ENCODE peak calls at places on chromosomes 1 and 21, in four cellular contexts. X, Y, S and J are unnamed samples.

GRCh38 chr1:28503117-28503516 is 2.7 kb upstream of the RCC1 start:
- DNase-seq in S (no peak), Y (no peak), X (no peak), J (no peak)

GRCh38 chr21:16535100-16535418 is 805.3 kb downstream of the USP25 start:
- DNase-seq in S (no peak), Y (no peak), X (no peak), J (peak)

GRCh38 chr1:109959974-109960744 is 24.4 kb upstream of the AHCYL1 start:
- DNase-seq in Y (no peak), X (peak), S (no peak), J (no peak)

GRCh38 chr1:51924455-51924854 is 45.9 kb upstream of the NRDC start:
- DNase-seq in Y (no peak), S (peak), X (no peak), J (no peak)

GRCh38 chr1:77322061-77322900 is 40.5 kb downstream of the AK5 start:
- DNase-seq in Y (no peak), X (peak), S (peak), J (no peak)

GRCh38 chr1:25566730-25567341 is 23.4 kb downstream of the LDLRAP1 start:
- DNase-seq in X (no peak), Y (no peak), S (no peak), J (peak)

GRCh38 chr1:61997123-61997522 is 197.5 kb upstream of the L1TD1 start:
- DNase-seq in X (no peak), S (no peak), Y (no peak), J (no peak)

GRCh38 chr1:38915352-38915948 is 26.2 kb downstream of the RHBDL2 start:
- DNase-seq in X (no peak), Y (no peak), S (peak), J (no peak)

GRCh38 chr1:14118691-14119485 is 418.9 kb downstream of the PRDM2 start:
- DNase-seq in S (no peak), X (no peak), Y (no peak), J (no peak)

GRCh38 chr1:181391297-181391905 is 91.9 kb upstream of the CACNA1E start:
- DNase-seq in Y (no peak), S (no peak), X (no peak), J (no peak)

GRCh38 chr1:39852214-39852791 is 31.0 kb downstream of the TRIT1 start:
- DNase-seq in Y (no peak), S (no peak), X (peak), J (no peak)

GRCh38 chr1:50978144-50978851 is 8.3 kb downstream of the CDKN2C start:
- DNase-seq in S (peak), X (peak), Y (no peak), J (peak)

GRCh38 chr1:16396591-16396990 is 29.5 kb downstream of the SZRD1 start:
- DNase-seq in Y (no peak), S (no peak), X (no peak), J (no peak)

GRCh38 chr1:9164537-9164910 is 35.6 kb upstream of the GPR157 start:
- DNase-seq in X (no peak), S (no peak), Y (no peak), J (no peak)

GRCh38 chr21:41932576-41933258 is 21.1 kb downstream of the C2CD2 start:
- DNase-seq in S (peak), X (peak), Y (no peak), J (peak)

GRCh38 chr21:40014394-40014793 is 147.2 kb downstream of the PCP4 start:
- DNase-seq in S (no peak), Y (no peak), X (no peak), J (no peak)

GRCh38 chr1:41743361-41743760 is 175.4 kb downstream of the HIVEP3 start:
- DNase-seq in S (no peak), X (no peak), Y (no peak), J (no peak)

GRCh38 chr21:31922881-31923280 is 50.1 kb downstream of the HUNK start:
- DNase-seq in S (no peak), X (no peak), Y (no peak), J (no peak)

GRCh38 chr21:24514081-24514733 is 1093.1 kb downstream of the MRPL39 start:
- DNase-seq in S (no peak), Y (no peak), X (no peak), J (peak)

GRCh38 chr1:240499012-240499411 is 112.9 kb downstream of the GREM2 start:
- DNase-seq in X (no peak), S (peak), Y (no peak), J (no peak)

GRCh38 chr1:231836227-231836893 is 209.8 kb downstream of the DISC1 start:
- DNase-seq in S (no peak), Y (no peak), X (peak), J (no peak)

GRCh38 chr1:51768971-51769601 is 109.4 kb downstream of the NRDC start:
- DNase-seq in X (peak), S (peak), Y (no peak), J (peak)

GRCh38 chr1:206933333-206933945 is 11.7 kb upstream of the FCMR start:
- DNase-seq in S (peak), Y (no peak), X (no peak), J (peak)

GRCh38 chr1:76546354-76546933 is 320.8 kb upstream of the ST6GALNAC5 start:
- DNase-seq in S (no peak), Y (no peak), X (no peak), J (peak)

GRCh38 chr1:26915204-26915842 is 1.5 kb upstream of the NR0B2 start:
- DNase-seq in X (peak), Y (no peak), S (no peak), J (no peak)

GRCh38 chr1:16120940-16121410 is 34.9 kb downstream of the EPHA2 start:
- DNase-seq in Y (no peak), X (peak), S (no peak), J (no peak)

GRCh38 chr1:116824631-116825399 is 70.6 kb downstream of the CD2 start:
- DNase-seq in S (no peak), Y (no peak), X (no peak), J (peak)

DNA sequence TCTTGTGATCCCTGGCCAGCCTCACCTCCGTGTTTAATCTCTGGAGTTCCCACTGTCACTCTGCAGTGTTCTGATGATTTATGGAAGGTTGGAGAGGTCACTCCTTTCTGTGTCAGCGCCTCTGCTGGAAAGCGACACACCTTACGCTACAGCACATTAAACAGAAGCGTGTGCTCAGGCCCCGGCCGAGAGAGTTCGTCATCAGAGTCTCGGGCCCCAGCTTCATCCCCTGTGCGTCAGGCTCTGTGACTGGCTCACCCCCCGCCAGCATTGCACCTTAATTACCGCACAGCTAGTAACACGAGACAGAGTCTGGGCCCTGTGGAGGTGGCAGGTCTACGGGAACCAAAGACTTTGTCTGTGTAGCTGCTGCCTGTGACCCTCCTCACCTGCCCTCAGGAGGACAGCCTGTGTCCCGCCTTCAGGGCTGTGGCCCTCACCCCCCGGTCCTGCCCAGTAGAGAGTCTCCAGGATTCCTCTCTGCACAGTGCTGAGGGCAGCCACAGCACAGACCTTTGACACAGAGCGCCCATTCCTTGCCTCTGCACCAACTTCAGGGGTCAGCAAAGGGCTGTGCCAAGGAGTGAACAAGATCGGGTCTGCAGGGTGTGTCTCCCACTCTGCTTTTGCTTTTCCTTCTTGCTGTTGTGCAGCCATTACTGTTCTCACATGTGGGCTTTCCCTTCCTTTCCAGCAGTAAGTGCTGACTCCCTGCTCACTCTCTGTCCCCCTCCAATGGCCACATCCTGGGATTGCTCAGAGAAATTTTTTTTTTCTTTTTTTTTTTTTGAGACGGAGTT is 157.6 kb downstream of the PGBD5 start:
- DNase-seq in X (peak), Y (no peak), S (peak), J (peak)
- TF ChIP-seq FOXM1 in X (no peak), Y (no peak), S (no peak), J (no peak)

GRCh38 chr1:193951989-193952388 is 765.6 kb upstream of the B3GALT2 start:
- DNase-seq in S (no peak), X (no peak), Y (no peak), J (no peak)
- H2AFZ ChIP-seq in S (no peak), X (no peak), Y (no peak), J (no peak)

GRCh38 chr1:201505505-201505893 is 1.4 kb downstream of the CSRP1 start:
- DNase-seq in X (no peak), S (no peak), Y (no peak), J (no peak)
- H3K27ac ChIP-seq in X (no peak), S (no peak), Y (no peak), J (peak)

GRCh38 chr1:185363205-185363604 is 46.2 kb upstream of the IVNS1ABP start:
- DNase-seq in X (no peak), Y (no peak), S (no peak), J (no peak)

GRCh38 chr1:185368313-185368712 is 51.3 kb upstream of the IVNS1ABP start:
- DNase-seq in X (no peak), S (no peak), Y (no peak), J (no peak)

GRCh38 chr1:185369786-185370185 is 52.7 kb upstream of the IVNS1ABP start:
- DNase-seq in X (no peak), Y (no peak), S (no peak), J (no peak)

GRCh38 chr1:185368913-185369491 is 52.0 kb upstream of the IVNS1ABP start:
- DNase-seq in Y (no peak), S (no peak), X (no peak), J (no peak)

DNA sequence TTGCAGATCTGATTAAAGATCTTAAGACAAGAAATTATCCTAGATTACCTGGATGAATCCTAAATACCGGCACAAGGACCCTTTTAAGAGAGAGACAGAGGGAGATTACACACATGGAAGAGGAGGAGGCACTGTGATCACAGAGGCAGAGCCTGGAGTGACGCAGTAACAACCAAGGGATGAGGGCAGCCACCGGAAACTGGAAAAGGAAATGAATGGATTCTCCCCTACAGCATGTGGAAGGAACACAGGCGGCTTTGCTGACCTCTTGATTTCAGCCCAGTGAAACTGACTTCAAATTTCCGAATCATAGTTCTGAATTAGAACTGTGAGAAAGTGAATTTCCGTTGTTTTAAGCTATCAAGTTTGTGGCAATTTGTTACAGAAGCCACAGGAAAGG is 50.2 kb upstream of the IVNS1ABP start:
- DNase-seq in Y (no peak), S (no peak), X (no peak), J (no peak)
- TF ChIP-seq FOXM1 in Y (no peak), S (no peak), X (no peak), J (no peak)

DNA sequence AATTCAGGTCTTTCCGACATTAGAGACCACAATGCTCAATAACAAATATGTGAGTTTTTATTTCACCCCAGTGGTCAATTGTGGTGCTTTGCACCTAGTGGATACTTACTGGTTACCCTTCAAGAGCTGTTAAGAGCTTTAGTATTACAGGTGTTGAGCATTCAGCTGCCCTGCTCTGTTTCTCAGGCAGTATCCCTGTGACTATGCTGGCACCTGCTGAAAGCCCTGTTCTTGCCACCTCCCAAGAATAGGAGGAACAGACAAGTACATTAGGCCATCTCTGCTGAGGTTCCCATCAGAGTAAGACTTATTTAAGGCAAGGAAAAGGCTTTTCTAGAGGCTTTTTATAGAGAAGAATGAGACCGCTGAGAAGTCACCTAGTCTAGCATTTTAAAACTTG is 60.8 kb downstream of the NOS1AP start:
- DNase-seq in X (no peak), S (no peak), Y (no peak), J (no peak)
- H2AFZ ChIP-seq in X (no peak), S (no peak), Y (no peak), J (no peak)

GRCh38 chr21:44800103-44800502 is 1.5 kb downstream of the UBE2G2 start:
- DNase-seq in Y (no peak), X (peak), S (peak), J (peak)
- H3K27ac ChIP-seq in Y (no peak), X (no peak), S (no peak), J (no peak)

GRCh38 chr1:12161324-12161661 is 5.5 kb upstream of the TNFRSF1B start:
- DNase-seq in S (no peak), X (no peak), Y (no peak), J (no peak)

GRCh38 chr1:12159826-12160225 is 7.0 kb upstream of the TNFRSF1B start:
- DNase-seq in X (no peak), Y (no peak), S (no peak), J (no peak)

GRCh38 chr1:12162459-12163137 is 4.2 kb upstream of the TNFRSF1B start:
- DNase-seq in X (no peak), S (no peak), Y (no peak), J (no peak)

GRCh38 chr1:12163210-12163609 is 3.6 kb upstream of the TNFRSF1B start:
- DNase-seq in Y (no peak), X (no peak), S (no peak), J (no peak)

GRCh38 chr1:12161662-12162458 is 4.9 kb upstream of the TNFRSF1B start:
- DNase-seq in X (no peak), Y (peak), S (peak), J (no peak)
- TF ChIP-seq FOXM1 in X (no peak), Y (no peak), S (no peak), J (no peak)